ENCODE peak calls at places on chromosomes 1 and 21, in eight cellular contexts. U is ovary, S is sigmoid colon, T is heart left ventricle, W is stomach, B is esophagus muscularis mucosa, Z is transverse colon, H is body of pancreas. J is an unnamed sample.

GRCh38 chr1:205015241-205015640 is 27.8 kb upstream of the CNTN2 start:
- DNase-seq in U (no peak), S (no peak), T (no peak), W (no peak), B (no peak), Z (no peak), H (no peak), J (no peak)

GRCh38 chr1:31688233-31688918 is 15.4 kb downstream of the COL16A1 start:
- DNase-seq in U (peak; percentile 73), S (no peak), T (no peak), W (no peak), B (no peak), Z (no peak), H (no peak), J (no peak)

GRCh38 chr1:111475706-111476105 is 1.9 kb downstream of the C1orf162 start:
- DNase-seq in U (no peak), S (no peak), T (no peak), W (no peak), B (peak; percentile 39), Z (no peak), H (no peak), J (no peak)

GRCh38 chr1:32291708-32292508 is at the start of gene HDAC1:
- DNase-seq in U (peak; percentile 97), S (peak; percentile 98), T (peak; percentile 96), W (peak; percentile 99), B (peak; percentile 98), Z (peak; percentile 99), H (peak; percentile 100), J (peak; percentile 99)

GRCh38 chr1:53341961-53342707 is 14.3 kb upstream of the LRP8 start:
- DNase-seq in U (no peak), S (no peak), T (no peak), W (peak; percentile 16), B (peak; percentile 60), Z (no peak), H (no peak), J (peak; percentile 29)

GRCh38 chr1:201144701-201145100 is 9.6 kb downstream of the TMEM9 start:
- DNase-seq in U (no peak), S (no peak), T (no peak), W (no peak), B (no peak), Z (no peak), H (no peak), J (no peak)

GRCh38 chr1:210598135-210598652 is 269.5 kb downstream of the HHAT start:
- DNase-seq in U (no peak), S (peak; percentile 88), T (peak; percentile 16), W (no peak), B (no peak), Z (peak; percentile 43), H (peak; percentile 26), J (no peak)

GRCh38 chr1:201708085-201708512 is 120.9 kb upstream of the IPO9 start:
- DNase-seq in U (no peak), S (peak; percentile 80), T (peak; percentile 45), W (no peak), B (no peak), Z (no peak), H (no peak), J (no peak)

GRCh38 chr1:6454856-6455751 is 10.9 kb downstream of the TNFRSF25 start:
- DNase-seq in U (no peak), S (no peak), T (no peak), W (no peak), B (no peak), Z (no peak), H (no peak), J (no peak)

GRCh38 chr1:189669846-189670245 is 807.8 kb downstream of the BRINP3 start:
- DNase-seq in U (no peak), S (no peak), T (no peak), W (no peak), B (no peak), Z (no peak), H (no peak), J (no peak)

GRCh38 chr21:34204481-34205439 is 131.4 kb downstream of the MRPS6 start:
- DNase-seq in U (no peak), S (no peak), T (no peak), W (no peak), B (no peak), Z (no peak), H (no peak), J (no peak)

GRCh38 chr1:48206371-48206770 is 16.1 kb upstream of the SLC5A9 start:
- DNase-seq in U (no peak), S (no peak), T (no peak), W (no peak), B (no peak), Z (no peak), H (no peak), J (peak; percentile 61)

GRCh38 chr1:10471411-10472219 is 714 bp downstream of the DFFA start:
- DNase-seq in U (no peak), S (no peak), T (no peak), W (no peak), B (no peak), Z (no peak), H (no peak), J (no peak)

GRCh38 chr1:111973150-111973549 is 16.3 kb downstream of the KCND3 start:
- DNase-seq in U (no peak), S (no peak), T (no peak), W (no peak), B (no peak), Z (no peak), H (no peak), J (no peak)

GRCh38 chr1:228830185-228830953 is 95.1 kb downstream of the RHOU start:
- DNase-seq in U (no peak), S (peak; percentile 84), T (peak; percentile 22), W (peak; percentile 94), B (peak; percentile 24), Z (peak; percentile 45), H (peak; percentile 91), J (no peak)

GRCh38 chr21:38804617-38805281 is 980 bp upstream of the ETS2 start:
- DNase-seq in U (peak; percentile 83), S (peak; percentile 92), T (peak; percentile 81), W (peak; percentile 84), B (no peak), Z (peak; percentile 86), H (peak; percentile 81), J (peak; percentile 48)

GRCh38 chr1:161946071-161946987 is 77.3 kb downstream of the OLFML2B start:
- DNase-seq in U (no peak), S (no peak), T (no peak), W (no peak), B (no peak), Z (no peak), H (no peak), J (no peak)

GRCh38 chr1:182634306-182635072 is 30.3 kb upstream of the RGS16 start:
- DNase-seq in U (no peak), S (peak; percentile 64), T (no peak), W (no peak), B (no peak), Z (no peak), H (no peak), J (no peak)

GRCh38 chr1:29650476-29650875 is 414.2 kb downstream of the PTPRU start:
- DNase-seq in U (no peak), S (no peak), T (no peak), W (no peak), B (no peak), Z (peak; percentile 1), H (no peak), J (no peak)

GRCh38 chr1:180266275-180267210 is 36.5 kb downstream of the LHX4 start:
- DNase-seq in U (no peak), S (no peak), T (no peak), W (no peak), B (no peak), Z (peak; percentile 7), H (no peak), J (no peak)

GRCh38 chr1:34928865-34929496 is 469 bp downstream of the DLGAP3 start:
- DNase-seq in U (no peak), S (no peak), T (no peak), W (no peak), B (no peak), Z (no peak), H (peak; percentile 20), J (no peak)

GRCh38 chr1:154860154-154860870 is 9.8 kb downstream of the KCNN3 start:
- DNase-seq in U (no peak), S (no peak), T (no peak), W (no peak), B (no peak), Z (peak; percentile 62), H (no peak), J (peak; percentile 73)
- TF ChIP-seq POLR2A in U (no peak), S (no peak), T (no peak), W (no peak), B (no peak), Z (no peak), H (no peak), J (no peak)

DNA sequence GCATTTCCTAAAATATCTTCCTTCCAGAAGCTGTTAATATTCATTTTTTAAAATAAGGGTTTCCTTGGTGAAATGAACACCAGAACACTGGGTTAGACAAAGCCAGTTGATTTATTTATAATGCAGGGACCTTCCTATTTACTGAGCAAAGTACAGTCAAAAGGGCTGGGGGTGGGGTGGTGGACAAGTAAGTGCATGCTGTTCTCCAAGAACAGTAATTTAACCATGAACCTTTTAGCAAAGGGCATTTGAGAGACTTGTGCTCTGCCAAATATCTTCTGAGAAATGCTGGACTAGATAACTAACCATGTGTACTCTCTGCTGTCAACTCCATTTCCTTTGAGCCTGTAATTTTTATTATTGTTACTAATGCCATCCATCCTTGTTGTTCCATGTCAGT is 100.2 kb downstream of the OMA1 start:
- DNase-seq in U (peak; percentile 13), S (no peak), T (no peak), W (no peak), B (no peak), Z (no peak), H (no peak), J (no peak)
- H3K27ac ChIP-seq in U (no peak overlapping the region), S (no peak overlapping the region), T (no peak overlapping the region), W (no peak overlapping the region), B (no peak overlapping the region), Z (no peak overlapping the region), H (no peak overlapping the region), J (no peak overlapping the region)

GRCh38 chr21:37005548-37006242 is 807 bp upstream of the RIPPLY3 start:
- DNase-seq in U (no peak), S (no peak), T (no peak), W (no peak), B (no peak), Z (no peak), H (no peak), J (no peak)

GRCh38 chr21:37001446-37001845 is 5.1 kb upstream of the RIPPLY3 start:
- DNase-seq in U (no peak), S (no peak), T (no peak), W (no peak), B (no peak), Z (no peak), H (no peak), J (no peak)

GRCh38 chr21:36999131-36999898 is 7.2 kb upstream of the RIPPLY3 start:
- DNase-seq in U (no peak), S (no peak), T (no peak), W (no peak), B (no peak), Z (no peak), H (no peak), J (no peak)

GRCh38 chr21:36994501-36995189 is 11.9 kb upstream of the RIPPLY3 start:
- DNase-seq in U (no peak), S (no peak), T (no peak), W (no peak), B (no peak), Z (no peak), H (no peak), J (no peak)

GRCh38 chr21:37000381-37000780 is 6.1 kb upstream of the RIPPLY3 start:
- DNase-seq in U (no peak), S (no peak), T (no peak), W (no peak), B (no peak), Z (no peak), H (no peak), J (no peak)
- TF ChIP-seq CTCF in U (no peak), S (no peak), T (no peak), W (no peak), B (no peak), Z (no peak), H (no peak), J (no peak)

GRCh38 chr1:213618094-213618493 is 369.7 kb upstream of the PROX1 start:
- DNase-seq in U (no peak), S (no peak), T (no peak), W (no peak), B (no peak), Z (no peak), H (no peak), J (no peak)
- TF ChIP-seq POLR2A in U (no peak), S (no peak), T (no peak), W (no peak), B (no peak), Z (no peak), H (no peak), J (no peak)